ENCODE peak calls at places on chromosomes 12 and 14, in ten cellular contexts. P is upper lobe of right lung; B is fibroblast of the aortic adventitia; G is effector memory CD4-positive, alpha-beta T cell; O is cerebellar cortex; L is CD8-positive, alpha-beta T cell; R is AG09309; N is Kasumi-1; X is heart right ventricle; M is activated naive CD4-positive, alpha-beta T cell. H is an unnamed sample.

GRCh38 chr14:102986810-102987579 is 64.5 kb downstream of the AMN start:
- DNase-seq in P (no peak), M (no peak), N (no peak), O (no peak), R (no peak), B (peak), X (no peak), L (no peak), G (no peak), H (peak)

GRCh38 chr12:18261273-18261672 is at the start of gene PIK3C2G:
- DNase-seq in R (no peak), N (no peak), L (no peak), X (no peak), O (no peak), P (no peak), M (no peak), G (no peak), B (no peak), H (no peak)

GRCh38 chr12:26884765-26885576 is 52.0 kb upstream of the ITPR2 start:
- DNase-seq in G (peak), O (peak), P (peak), L (peak), M (peak), B (peak), R (peak), N (peak), X (peak), H (peak)

GRCh38 chr12:32135967-32136366 is 29.3 kb downstream of the BICD1 start:
- DNase-seq in X (no peak), G (no peak), R (no peak), L (no peak), M (no peak), N (no peak), B (no peak), P (no peak), O (no peak), H (no peak)

GRCh38 chr12:12696562-12697383 is 790 bp upstream of the GPR19 start:
- DNase-seq in N (peak), G (peak), M (peak), O (peak), B (peak), R (peak), X (peak), L (peak), P (peak), H (peak)

GRCh38 chr12:562634-563033 is 100.6 kb downstream of the NINJ2 start:
- DNase-seq in N (no peak), G (no peak), R (no peak), X (no peak), O (no peak), B (no peak), M (no peak), P (no peak), L (no peak), H (peak)

GRCh38 chr14:61475316-61475715 is 153.9 kb downstream of the PRKCH start:
- DNase-seq in X (peak), B (peak), R (no peak), M (no peak), L (no peak), O (peak), N (peak), P (no peak), G (no peak), H (no peak)

GRCh38 chr12:107179883-107180282 is 86.5 kb upstream of the CRY1 start:
- DNase-seq in X (no peak), B (peak), P (no peak), G (no peak), M (no peak), R (no peak), O (no peak), L (no peak), N (no peak), H (no peak)

GRCh38 chr14:55585854-55586253 is 5.8 kb downstream of the KTN1 start:
- DNase-seq in G (no peak), L (no peak), O (no peak), P (no peak), R (no peak), M (no peak), N (no peak), X (no peak), B (peak), H (peak)

GRCh38 chr12:106764738-106765137 is 9.7 kb upstream of the RIC8B start:
- DNase-seq in L (no peak), M (no peak), O (no peak), B (no peak), P (no peak), R (no peak), N (no peak), X (no peak), G (no peak), H (no peak)

GRCh38 chr14:89720076-89720687 is 234.3 kb downstream of the EFCAB11 start:
- DNase-seq in B (no peak), P (no peak), N (peak), O (no peak), G (peak), X (no peak), L (no peak), R (no peak), M (no peak), H (no peak)

GRCh38 chr12:18165422-18165871 is 75.5 kb upstream of the RERGL start:
- DNase-seq in G (no peak), B (peak), M (no peak), L (no peak), P (no peak), O (no peak), X (no peak), R (no peak), N (no peak), H (no peak)

GRCh38 chr12:1795221-1795784 is 25.1 kb upstream of the LRTM2 start:
- DNase-seq in X (no peak), P (peak), B (no peak), N (no peak), G (no peak), O (no peak), M (no peak), L (no peak), R (no peak), H (no peak)

GRCh38 chr14:72906316-72906715 is 12.4 kb upstream of the DPF3 start:
- DNase-seq in G (no peak), X (no peak), L (no peak), O (no peak), B (peak), N (no peak), R (peak), P (no peak), M (no peak), H (no peak)

GRCh38 chr12:84619053-84619452 is 293.5 kb downstream of the SLC6A15 start:
- DNase-seq in P (no peak), M (no peak), R (no peak), O (no peak), G (no peak), B (peak), N (peak), L (no peak), X (no peak), H (no peak)

GRCh38 chr12:998020-998874 is 7.2 kb downstream of the ERC1 start:
- DNase-seq in P (no peak), M (no peak), O (peak), B (peak), X (no peak), L (no peak), N (no peak), G (no peak), R (no peak), H (no peak)

GRCh38 chr12:27060740-27061139 is 21.6 kb downstream of the C12orf71 start:
- DNase-seq in P (no peak), M (no peak), N (no peak), O (no peak), L (no peak), G (no peak), B (peak), X (no peak), R (no peak), H (no peak)

GRCh38 chr12:130683811-130684210 is 32.3 kb downstream of the RIMBP2 start:
- DNase-seq in N (no peak), P (no peak), G (no peak), M (no peak), L (no peak), R (no peak), B (no peak), O (no peak), X (no peak), H (no peak)

GRCh38 chr12:115010324-115010995 is 326.5 kb upstream of the TBX3 start:
- DNase-seq in N (no peak), X (no peak), G (no peak), B (no peak), O (no peak), R (no peak), L (no peak), P (no peak), M (no peak), H (no peak)

GRCh38 chr12:117052386-117053049 is 46.7 kb downstream of the TESC start:
- DNase-seq in N (no peak), B (no peak), G (no peak), P (no peak), X (no peak), L (no peak), O (no peak), R (no peak), M (no peak), H (no peak)

GRCh38 chr12:3342051-3342450 is 149.0 kb upstream of the PRMT8 start:
- DNase-seq in G (no peak), P (no peak), X (peak), B (peak), L (no peak), N (peak), R (no peak), O (no peak), M (no peak), H (peak)

H was measured in osteoblast.